ENCODE peak calls at places on chromosomes 5 and 9, in seven cellular contexts. Q is NB4, J is PC-3, E is DND-41, T is Panc1, A is IMR-90, I is GM12865. C is an unnamed sample.

GRCh38 chr5:143206194-143207053 is 197.1 kb downstream of the NR3C1 start:
- DNase-seq in Q (no peak), J (no peak), E (no peak), T (no peak), A (no peak), I (peak; percentile 87), C (no peak)

GRCh38 chr9:3980771-3981170 is 319.1 kb downstream of the GLIS3 start:
- DNase-seq in Q (no peak), J (no peak), E (no peak), T (no peak), A (peak; percentile 66), I (no peak), C (no peak)

GRCh38 chr5:62376064-62376463 is 27.6 kb downstream of the DIMT1 start:
- DNase-seq in Q (no peak), J (peak; percentile 58), E (no peak), T (peak; percentile 10), A (peak; percentile 3), I (no peak), C (peak; percentile 12)

GRCh38 chr5:77996943-77997342 is 220.8 kb upstream of the TBCA start:
- DNase-seq in Q (no peak), J (no peak), E (no peak), T (no peak), A (no peak), I (no peak), C (no peak)

GRCh38 chr5:14284366-14285148 is 141.4 kb downstream of the TRIO start:
- DNase-seq in Q (no peak), J (no peak), E (no peak), T (no peak), A (no peak), I (no peak), C (no peak)

GRCh38 chr5:22560115-22560514 is 293.0 kb downstream of the CDH12 start:
- DNase-seq in Q (no peak), J (peak; percentile 43), E (no peak), T (no peak), A (peak; percentile 97), I (no peak), C (no peak)

GRCh38 chr5:177469750-177470525 is 3.5 kb downstream of the DBN1 start:
- DNase-seq in Q (no peak), J (no peak), E (no peak), T (no peak), A (no peak), I (no peak), C (no peak)

GRCh38 chr5:173581408-173582197 is 34.8 kb downstream of the BOD1 start:
- DNase-seq in Q (peak; percentile 64), J (peak; percentile 70), E (peak; percentile 75), T (no peak), A (peak; percentile 27), I (peak; percentile 67), C (peak; percentile 66)

GRCh38 chr5:108998216-108998615 is 250.5 kb downstream of the FER start:
- DNase-seq in Q (no peak), J (no peak), E (no peak), T (no peak), A (no peak), I (no peak), C (no peak)

GRCh38 chr9:116504081-116504480 is 183.0 kb upstream of the TRIM32 start:
- DNase-seq in Q (no peak), J (no peak), E (no peak), T (no peak), A (no peak), I (no peak), C (no peak)

GRCh38 chr5:130549884-130550552 is 615.0 kb downstream of the HINT1 start:
- DNase-seq in Q (peak; percentile 42), J (peak; percentile 97), E (no peak), T (peak; percentile 52), A (no peak), I (no peak), C (peak; percentile 64)

GRCh38 chr5:28862860-28863196 is 1824.4 kb upstream of the CDH9 start:
- DNase-seq in Q (no peak), J (peak; percentile 3), E (no peak), T (no peak), A (no peak), I (no peak), C (no peak)

GRCh38 chr5:141876628-141877477 is 1.4 kb downstream of the PCDH1 start:
- DNase-seq in Q (no peak), J (peak; percentile 50), E (no peak), T (no peak), A (no peak), I (no peak), C (peak; percentile 55)

GRCh38 chr9:137838576-137838975 is 39.0 kb upstream of the CACNA1B start:
- DNase-seq in Q (no peak), J (no peak), E (no peak), T (no peak), A (no peak), I (no peak), C (no peak)

GRCh38 chr9:137834846-137835546 is 42.6 kb upstream of the CACNA1B start:
- DNase-seq in Q (no peak), J (no peak), E (no peak), T (no peak), A (no peak), I (no peak), C (no peak)

GRCh38 chr9:137837345-137838278 is 40.0 kb upstream of the CACNA1B start:
- DNase-seq in Q (no peak), J (no peak), E (no peak), T (no peak), A (no peak), I (no peak), C (no peak)

GRCh38 chr9:137836151-137836830 is 41.3 kb upstream of the CACNA1B start:
- DNase-seq in Q (no peak), J (no peak), E (no peak), T (no peak), A (no peak), I (no peak), C (no peak)

DNA sequence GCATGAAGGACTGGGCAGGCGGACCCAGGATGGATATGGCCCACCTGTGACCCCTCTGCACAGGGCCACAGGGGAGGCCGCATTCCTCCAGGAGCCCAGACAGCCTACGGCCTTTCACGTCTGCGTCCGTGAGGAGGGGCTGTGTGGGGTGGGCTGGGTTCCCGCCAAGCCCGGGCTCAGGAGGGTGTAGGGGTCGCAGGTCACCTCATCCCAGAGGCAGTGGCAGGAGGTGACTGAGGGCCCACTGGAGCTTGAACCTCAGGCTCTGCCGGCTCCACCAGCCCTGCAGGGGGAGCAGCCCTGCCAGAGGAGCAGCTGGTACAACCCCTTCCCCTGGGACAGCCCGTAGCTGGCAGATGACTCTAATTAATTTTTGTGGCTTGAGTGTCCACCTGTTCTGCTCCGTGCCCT is 40.7 kb upstream of the CACNA1B start:
- DNase-seq in Q (no peak), J (no peak), E (no peak), T (no peak), A (no peak), I (no peak), C (no peak)
- TF ChIP-seq CTCF in Q (no peak), J (no peak), E (no peak), T (no peak), A (no peak), I (no peak), C (no peak)

GRCh38 chr9:129458663-129459549 is 162.0 kb downstream of the C9orf50 start:
- DNase-seq in Q (peak; percentile 90), J (no peak), E (peak; percentile 20), T (no peak), A (no peak), I (no peak), C (no peak)

GRCh38 chr9:129458155-129458661 is 162.7 kb downstream of the C9orf50 start:
- DNase-seq in Q (peak; percentile 78), J (no peak), E (peak; percentile 45), T (no peak), A (no peak), I (peak; percentile 54), C (no peak)

GRCh38 chr9:129459550-129460322 is 161.2 kb downstream of the C9orf50 start:
- DNase-seq in Q (no peak), J (no peak), E (no peak), T (no peak), A (no peak), I (no peak), C (no peak)

GRCh38 chr9:129462360-129462759 is 158.5 kb downstream of the C9orf50 start:
- DNase-seq in Q (no peak), J (no peak), E (no peak), T (no peak), A (no peak), I (no peak), C (no peak)

GRCh38 chr9:129460323-129461261 is 160.3 kb downstream of the C9orf50 start:
- DNase-seq in Q (peak; percentile 98), J (peak; percentile 91), E (peak; percentile 88), T (peak; percentile 41), A (peak; percentile 98), I (peak; percentile 83), C (peak; percentile 87)
- TF ChIP-seq CTCF in Q (no peak), J (no peak), E (peak; percentile 4), T (no peak), A (peak; percentile 39), I (no peak), C (no peak)

GRCh38 chr9:134913041-134913712 is 4.5 kb downstream of the FCN1 start:
- DNase-seq in Q (no peak), J (no peak), E (no peak), T (no peak), A (no peak), I (no peak), C (no peak)

GRCh38 chr9:134913713-134914500 is 3.8 kb downstream of the FCN1 start:
- DNase-seq in Q (no peak), J (no peak), E (no peak), T (no peak), A (no peak), I (no peak), C (no peak)

GRCh38 chr9:134915046-134915930 is 2.4 kb downstream of the FCN1 start:
- DNase-seq in Q (no peak), J (no peak), E (no peak), T (no peak), A (no peak), I (no peak), C (no peak)

GRCh38 chr9:134916161-134916665 is 1.5 kb downstream of the FCN1 start:
- DNase-seq in Q (no peak), J (no peak), E (no peak), T (no peak), A (no peak), I (no peak), C (no peak)

GRCh38 chr9:134914501-134914834 is 3.2 kb downstream of the FCN1 start:
- DNase-seq in Q (no peak), J (no peak), E (no peak), T (no peak), A (no peak), I (no peak), C (no peak)
- TF ChIP-seq CTCF in Q (no peak), J (no peak), E (no peak), T (no peak), A (no peak), I (no peak), C (no peak)

DNA sequence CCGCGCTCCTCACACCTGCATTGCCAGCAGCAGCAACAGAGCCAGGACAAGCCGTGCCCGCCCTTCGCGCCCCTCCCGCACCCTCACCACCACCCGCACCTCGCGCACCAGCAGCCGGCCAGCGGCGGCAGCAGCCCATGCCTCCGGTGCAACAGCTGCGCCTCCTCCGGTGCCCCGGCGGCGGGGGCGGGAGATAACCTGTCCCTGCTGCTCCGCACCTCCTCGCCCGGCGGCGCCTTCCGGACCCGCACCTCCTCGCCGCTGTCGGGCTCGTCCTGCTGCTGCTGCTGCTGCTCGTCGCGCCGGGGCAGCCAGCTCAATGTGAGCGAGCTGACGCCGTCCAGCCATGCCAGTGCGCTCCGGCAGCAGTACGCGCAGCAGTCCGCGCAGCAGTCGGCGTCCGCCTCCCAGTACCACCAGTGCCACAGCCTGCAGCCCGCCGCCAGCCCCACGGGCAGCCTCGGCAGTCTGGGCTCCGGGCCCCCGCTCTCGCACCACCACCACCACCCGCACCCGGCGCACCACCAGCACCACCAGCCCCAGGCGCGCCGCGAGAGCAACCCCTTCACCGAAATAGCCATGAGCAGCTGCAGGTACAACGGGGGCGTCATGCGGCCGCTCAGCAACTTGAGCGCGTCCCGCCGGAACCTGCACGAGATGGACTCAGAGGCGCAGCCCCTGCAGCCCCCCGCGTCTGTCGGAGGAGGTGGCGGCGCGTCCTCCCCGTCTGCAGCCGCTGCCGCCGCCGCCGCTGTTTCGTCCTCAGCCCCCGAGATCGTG is 517 bp downstream of the KCNN2 start:
- DNase-seq in Q (no peak), J (no peak), E (no peak), T (no peak), A (peak; percentile 38), I (peak; percentile 3), C (no peak)
- TF ChIP-seq CTCF in Q (no peak), J (no peak), E (no peak), T (no peak), A (no peak), I (no peak), C (no peak)

C was measured in Calu3.